ENCODE peak calls at places on chromosome 20, in seven cellular contexts. G, X, C, E, W, S and L are unnamed samples.

GRCh38 chr20:53142225-53142624 is 170.1 kb downstream of the TSHZ2 start:
- DNase-seq in G (no peak), X (no peak), C (no peak), E (no peak), W (no peak), S (no peak), L (no peak)

GRCh38 chr20:16485406-16485805 is 87.8 kb downstream of the KIF16B start:
- DNase-seq in G (no peak), X (no peak), C (no peak), E (no peak), W (no peak), S (peak; percentile 30), L (no peak)

GRCh38 chr20:59993736-59994484 is 35.7 kb downstream of the CDH26 start:
- DNase-seq in G (peak; percentile 27), X (no peak), C (no peak), E (peak; percentile 60), W (no peak), S (no peak), L (no peak)

GRCh38 chr20:37228111-37228510 is 33.5 kb downstream of the GHRH start:
- DNase-seq in G (no peak), X (no peak), C (no peak), E (no peak), W (no peak), S (no peak), L (no peak)

GRCh38 chr20:58870293-58871014 is 17.9 kb downstream of the GNAS start:
- DNase-seq in G (peak; percentile 78), X (peak; percentile 74), C (peak; percentile 73), E (peak; percentile 77), W (peak; percentile 57), S (peak; percentile 47), L (no peak)

GRCh38 chr20:62657956-62658355 is 15.7 kb downstream of the SLCO4A1 start:
- DNase-seq in G (no peak), X (no peak), C (no peak), E (no peak), W (no peak), S (no peak), L (no peak)

GRCh38 chr20:45153756-45154155 is 20.9 kb upstream of the PI3 start:
- DNase-seq in G (no peak), X (no peak), C (no peak), E (no peak), W (no peak), S (no peak), L (no peak)

GRCh38 chr20:3199206-3199605 is 5.3 kb downstream of the DDRGK1 start:
- DNase-seq in G (no peak), X (no peak), C (no peak), E (no peak), W (no peak), S (no peak), L (no peak)

GRCh38 chr20:35776513-35777101 is 4.8 kb downstream of the PHF20 start:
- DNase-seq in G (no peak), X (no peak), C (peak; percentile 64), E (no peak), W (peak; percentile 48), S (peak; percentile 55), L (no peak)

GRCh38 chr20:8299921-8300320 is 167.9 kb downstream of the PLCB1 start:
- DNase-seq in G (no peak), X (no peak), C (no peak), E (no peak), W (peak; percentile 20), S (peak; percentile 81), L (no peak)

GRCh38 chr20:36925234-36925633 is 26.3 kb downstream of the SAMHD1 start:
- DNase-seq in G (no peak), X (no peak), C (peak; percentile 18), E (no peak), W (no peak), S (no peak), L (no peak)

GRCh38 chr20:58694241-58695083 is 1.9 kb downstream of the NPEPL1 start:
- DNase-seq in G (no peak), X (no peak), C (no peak), E (peak; percentile 31), W (no peak), S (no peak), L (no peak)

GRCh38 chr20:34452281-34452982 is 63.8 kb upstream of the DYNLRB1 start:
- DNase-seq in G (no peak), X (no peak), C (peak; percentile 53), E (no peak), W (no peak), S (peak; percentile 57), L (no peak)

GRCh38 chr20:32467506-32468312 is 109.6 kb downstream of the ASXL1 start:
- DNase-seq in G (no peak), X (no peak), C (no peak), E (no peak), W (no peak), S (no peak), L (no peak)

GRCh38 chr20:50050214-50050613 is 62.7 kb downstream of the UBE2V1 start:
- DNase-seq in G (no peak), X (no peak), C (no peak), E (no peak), W (no peak), S (no peak), L (no peak)

GRCh38 chr20:32484221-32485125 is 100.7 kb downstream of the NOL4L start:
- DNase-seq in G (peak; percentile 31), X (no peak), C (no peak), E (peak; percentile 66), W (peak; percentile 61), S (no peak), L (no peak)

GRCh38 chr20:47981242-47981641 is 196.0 kb upstream of the SULF2 start:
- DNase-seq in G (no peak), X (no peak), C (no peak), E (no peak), W (no peak), S (no peak), L (no peak)

GRCh38 chr20:46814366-46815232 is 80.0 kb upstream of the EYA2 start:
- DNase-seq in G (peak; percentile 93), X (peak; percentile 82), C (peak; percentile 92), E (peak; percentile 63), W (peak; percentile 45), S (peak; percentile 87), L (no peak)

GRCh38 chr20:46809961-46810360 is 84.7 kb upstream of the EYA2 start:
- DNase-seq in G (no peak), X (no peak), C (peak; percentile 47), E (no peak), W (no peak), S (no peak), L (no peak)

GRCh38 chr20:46810442-46811327 is 84.0 kb upstream of the EYA2 start:
- DNase-seq in G (no peak), X (no peak), C (no peak), E (no peak), W (no peak), S (no peak), L (no peak)

GRCh38 chr20:46808565-46808964 is 86.1 kb upstream of the EYA2 start:
- DNase-seq in G (no peak), X (no peak), C (no peak), E (no peak), W (no peak), S (no peak), L (no peak)

DNA sequence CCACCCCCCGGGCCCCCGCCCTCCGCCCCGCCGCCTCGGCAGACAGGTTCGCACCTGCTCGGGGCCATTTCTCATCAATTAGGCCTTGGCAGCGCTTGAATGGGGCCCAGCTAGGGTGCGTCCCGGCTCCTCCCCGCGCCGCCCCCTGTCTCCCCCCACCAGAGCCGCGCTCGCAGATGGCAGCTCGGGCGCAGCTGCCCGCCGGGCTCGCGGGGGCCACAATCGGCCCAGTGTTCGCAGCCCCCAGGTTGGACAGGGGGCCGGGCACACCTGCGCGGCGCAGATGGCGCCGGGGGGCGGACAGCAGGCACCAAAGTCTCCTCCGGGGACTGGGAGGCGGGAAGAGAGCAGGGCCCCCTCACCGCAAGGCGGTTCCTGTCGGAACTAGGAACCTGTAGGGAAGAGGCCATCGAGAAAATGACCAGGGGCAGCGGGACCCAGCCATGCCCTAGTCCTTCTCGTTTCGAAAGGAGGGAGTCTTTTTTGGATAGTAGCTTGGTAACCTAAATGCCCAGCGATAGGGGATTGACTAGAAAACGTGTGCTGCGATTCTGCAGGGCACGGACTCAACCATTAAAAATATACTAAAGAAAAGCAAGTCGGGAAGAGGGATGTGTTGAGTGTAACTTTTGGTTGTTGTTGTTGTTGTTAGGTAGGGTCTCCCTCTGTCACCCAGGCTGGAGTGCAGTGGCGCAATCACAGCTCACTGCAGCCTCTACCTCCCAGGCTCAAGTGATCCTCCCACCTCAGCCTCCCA is 83.1 kb upstream of the EYA2 start:
- DNase-seq in G (no peak), X (no peak), C (no peak), E (no peak), W (no peak), S (no peak), L (no peak)
- H3K18ac ChIP-seq in G (peak overlapping the region; percentile 11), X (peak overlapping the region; percentile 73), C (no peak overlapping the region), E (no peak overlapping the region), W (no peak overlapping the region), S (no peak overlapping the region), L (no peak overlapping the region)

DNA sequence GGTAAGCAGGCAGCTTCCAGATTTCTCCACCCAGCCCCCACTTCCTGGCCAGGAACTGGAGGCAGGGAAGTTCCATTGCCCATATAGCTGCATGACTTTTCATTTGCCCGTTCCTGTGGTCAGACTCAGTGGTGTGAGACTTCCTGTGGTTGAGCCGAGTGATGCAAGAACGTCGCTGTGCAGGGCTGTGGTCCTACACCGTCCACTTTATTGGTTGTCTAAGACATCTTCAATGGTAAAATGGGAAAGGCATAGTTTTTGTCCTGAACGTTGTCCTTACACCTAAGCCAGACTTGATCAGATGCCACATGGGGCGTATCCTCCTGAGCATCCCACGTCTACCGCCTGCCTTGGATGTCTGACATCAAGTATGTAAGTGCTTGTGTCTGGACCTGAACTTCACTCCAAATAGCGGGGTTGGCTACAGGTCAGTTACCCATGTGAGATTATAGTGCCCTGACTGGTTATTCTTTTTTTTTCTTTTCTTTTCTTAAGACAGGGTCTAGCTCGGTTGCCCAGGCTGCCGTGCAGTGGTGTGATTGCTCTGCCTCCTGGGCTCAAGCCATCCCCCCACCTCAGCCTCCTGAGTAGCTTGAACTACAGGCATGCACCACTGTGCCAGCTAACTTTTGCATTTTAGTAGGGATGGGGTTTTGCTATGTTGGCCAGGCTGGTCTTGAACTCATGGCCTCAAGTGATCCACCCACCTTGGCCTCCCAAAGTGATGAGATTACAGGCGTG is 25.9 kb upstream of the GTSF1L start:
- DNase-seq in G (no peak), X (no peak), C (no peak), E (no peak), W (peak; percentile 94), S (peak; percentile 90), L (no peak)
- H3K18ac ChIP-seq in G (no peak overlapping the region), X (no peak overlapping the region), C (no peak overlapping the region), E (no peak overlapping the region), W (peak overlapping the region; percentile 89), S (peak overlapping the region; percentile 69), L (no peak overlapping the region)

GRCh38 chr20:54416770-54417169 is 58.6 kb upstream of the DOK5 start:
- DNase-seq in G (no peak), X (no peak), C (no peak), E (no peak), W (no peak), S (no peak), L (no peak)
- H3K18ac ChIP-seq in G (no peak overlapping the region), X (peak overlapping the region; percentile 57), C (no peak overlapping the region), E (no peak overlapping the region), W (no peak overlapping the region), S (no peak overlapping the region), L (no peak overlapping the region)

DNA sequence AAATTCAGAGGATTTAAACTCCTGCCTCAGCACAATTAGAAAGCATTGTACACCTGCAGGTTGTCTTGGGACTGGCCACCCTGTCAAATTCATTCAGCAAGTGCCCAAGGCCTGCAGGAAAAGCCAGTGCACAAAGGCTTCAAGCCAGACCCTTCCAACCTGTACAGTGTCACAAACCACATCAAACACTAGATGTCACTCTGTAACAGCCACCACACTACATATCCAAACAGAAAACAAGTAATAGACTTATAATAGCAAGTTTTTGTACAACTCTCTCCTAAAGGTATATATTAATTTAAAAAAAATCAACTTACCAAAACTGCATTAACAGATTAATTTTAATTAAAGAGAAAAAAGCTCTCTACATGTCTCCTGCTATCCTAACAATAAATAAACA is 47.6 kb downstream of the RALGAPA2 start:
- DNase-seq in G (peak; percentile 57), X (peak; percentile 12), C (no peak), E (no peak), W (peak; percentile 11), S (no peak), L (no peak)
- H3K18ac ChIP-seq in G (no peak overlapping the region), X (no peak overlapping the region), C (no peak overlapping the region), E (no peak overlapping the region), W (no peak overlapping the region), S (no peak overlapping the region), L (no peak overlapping the region)